ENCODE peak calls at places on chromosomes 1 and 21, in nine cellular contexts. S is CD8-positive, alpha-beta memory T cell; K is brain microvascular endothelial cell; A is esophagus squamous epithelium; O is T-cell; D is activated T-cell treated with anti-CD3 and anti-CD28 coated beads, Interleukin-2, amount 50 U/mL, for 72 hours; Q is fibroblast of mammary gland; U is H9; N is sciatic nerve. F is an unnamed sample.

GRCh38 chr1:176820292-176821056 is 344.0 kb downstream of the ASTN1 start:
- DNase-seq in S (no peak), K (no peak), A (no peak), O (no peak), D (no peak), Q (peak; percentile 17), U (no peak), N (no peak), F (no peak)

GRCh38 chr1:202164271-202165037 is 4.1 kb upstream of the PTPN7 start:
- DNase-seq in S (peak; percentile 90), K (no peak), A (no peak), O (peak; percentile 69), D (peak; percentile 83), Q (no peak), U (no peak), N (no peak), F (no peak)

GRCh38 chr21:43712268-43712942 is 6.5 kb upstream of the PDXK start:
- DNase-seq in S (no peak), K (no peak), A (no peak), O (no peak), D (no peak), Q (no peak), U (peak; percentile 32), N (no peak), F (peak; percentile 33)

GRCh38 chr1:64564891-64565290 is 95.0 kb downstream of the CACHD1 start:
- DNase-seq in S (no peak), K (no peak), A (no peak), O (no peak), D (no peak), Q (no peak), U (no peak), N (no peak), F (no peak)

GRCh38 chr1:30384286-30385245 is 338.8 kb downstream of the MATN1 start:
- DNase-seq in S (no peak), K (no peak), A (no peak), O (no peak), D (no peak), Q (no peak), U (no peak), N (peak; percentile 51), F (no peak)

GRCh38 chr1:169928438-169929209 is 34.9 kb upstream of the SCYL3 start:
- DNase-seq in S (no peak), K (no peak), A (no peak), O (no peak), D (no peak), Q (peak; percentile 76), U (no peak), N (no peak), F (peak; percentile 63)

GRCh38 chr1:151055581-151055980 is 3.8 kb downstream of the CDC42SE1 start:
- DNase-seq in S (no peak), K (no peak), A (no peak), O (no peak), D (no peak), Q (no peak), U (no peak), N (peak; percentile 27), F (no peak)

GRCh38 chr1:96360036-96360795 is 361.4 kb upstream of the PTBP2 start:
- DNase-seq in S (no peak), K (no peak), A (no peak), O (no peak), D (no peak), Q (peak; percentile 76), U (no peak), N (no peak), F (peak; percentile 88)

GRCh38 chr1:26913754-26914619 is at the start of gene NR0B2:
- DNase-seq in S (no peak), K (no peak), A (no peak), O (no peak), D (no peak), Q (no peak), U (no peak), N (no peak), F (no peak)

F was measured in amniotic epithelial cell.